ENCODE peak calls at places on chromosomes 5 and 9, in six cellular contexts. C is astrocyte, A is ovary, Y is omental fat pad, Q is H9, W is IMR-90. M is an unnamed sample.
A peak's percentile ranks its signal among the peaks of the same experiment; 100 is the strongest.

GRCh38 chr9:6557883-6558282 is 87.6 kb downstream of the GLDC start:
- DNase-seq in C (no peak), A (no peak), Y (no peak), Q (no peak), W (no peak), M (peak; percentile 45)

GRCh38 chr5:638501-639252 is 26.5 kb downstream of the CEP72 start:
- DNase-seq in C (no peak), A (peak; percentile 24), Y (no peak), Q (no peak), W (no peak), M (no peak)

GRCh38 chr5:146002491-146002890 is 66.1 kb downstream of the SH3RF2 start:
- DNase-seq in C (no peak), A (no peak), Y (no peak), Q (no peak), W (no peak), M (no peak)

GRCh38 chr9:28037968-28038367 is 464.7 kb upstream of the C9orf72 start:
- DNase-seq in C (no peak), A (no peak), Y (no peak), Q (no peak), W (no peak), M (no peak)

GRCh38 chr9:16521868-16522381 is 348.5 kb downstream of the BNC2 start:
- DNase-seq in C (peak; percentile 99), A (no peak), Y (no peak), Q (no peak), W (peak; percentile 94), M (peak; percentile 79)

GRCh38 chr5:65663804-65664521 is 39.1 kb downstream of the SHLD3 start:
- DNase-seq in C (peak; percentile 18), A (no peak), Y (no peak), Q (no peak), W (peak; percentile 18), M (peak; percentile 43)

GRCh38 chr5:137075163-137075970 is 423.8 kb downstream of the SPOCK1 start:
- DNase-seq in C (no peak), A (peak; percentile 56), Y (no peak), Q (peak; percentile 92), W (peak; percentile 9), M (peak; percentile 42)

GRCh38 chr5:112528928-112529327 is 109.9 kb upstream of the EPB41L4A start:
- DNase-seq in C (no peak), A (no peak), Y (no peak), Q (no peak), W (no peak), M (no peak)

GRCh38 chr5:139698461-139699146 is 50.5 kb downstream of the CXXC5 start:
- DNase-seq in C (peak; percentile 79), A (peak; percentile 94), Y (peak; percentile 52), Q (peak; percentile 94), W (peak; percentile 74), M (peak; percentile 71)

GRCh38 chr5:103624035-103624461 is 61.5 kb upstream of the NUDT12 start:
- DNase-seq in C (peak; percentile 72), A (no peak), Y (no peak), Q (no peak), W (peak; percentile 78), M (peak; percentile 88)

GRCh38 chr9:37511006-37511714 is 25.4 kb downstream of the POLR1E start:
- DNase-seq in C (no peak), A (no peak), Y (no peak), Q (peak; percentile 79), W (no peak), M (no peak)
- TF ChIP-seq CTCF in C (no peak), A (no peak), Y (no peak), Q (peak; percentile 60), W (peak; percentile 1), M (peak; percentile 13)

DNA sequence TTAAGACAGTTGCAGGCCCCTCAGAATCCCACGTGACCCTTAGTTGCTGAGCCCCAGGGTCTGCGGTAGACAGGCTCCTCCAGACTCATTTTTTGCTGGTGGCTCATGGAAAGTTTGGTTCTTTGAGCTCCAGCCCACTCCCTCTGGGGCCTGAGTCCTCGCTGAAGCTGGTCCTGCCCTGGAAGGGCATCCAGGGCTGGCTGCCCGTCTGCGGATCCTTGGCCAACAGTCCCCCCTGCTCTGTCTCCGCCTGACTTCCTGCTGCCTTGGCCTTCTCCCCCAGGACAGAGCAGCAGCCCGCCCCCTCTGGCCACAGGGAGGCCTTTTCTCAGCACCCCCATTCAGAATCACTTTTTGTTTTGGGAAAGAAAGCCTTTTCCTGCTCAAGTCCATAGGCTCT is 24.4 kb downstream of the SLC6A7 start:
- DNase-seq in C (peak; percentile 49), A (no peak), Y (no peak), Q (peak; percentile 43), W (peak; percentile 9), M (no peak)
- TF ChIP-seq CTCF in C (no peak), A (no peak), Y (no peak), Q (peak; percentile 26), W (no peak), M (peak; percentile 17)

DNA sequence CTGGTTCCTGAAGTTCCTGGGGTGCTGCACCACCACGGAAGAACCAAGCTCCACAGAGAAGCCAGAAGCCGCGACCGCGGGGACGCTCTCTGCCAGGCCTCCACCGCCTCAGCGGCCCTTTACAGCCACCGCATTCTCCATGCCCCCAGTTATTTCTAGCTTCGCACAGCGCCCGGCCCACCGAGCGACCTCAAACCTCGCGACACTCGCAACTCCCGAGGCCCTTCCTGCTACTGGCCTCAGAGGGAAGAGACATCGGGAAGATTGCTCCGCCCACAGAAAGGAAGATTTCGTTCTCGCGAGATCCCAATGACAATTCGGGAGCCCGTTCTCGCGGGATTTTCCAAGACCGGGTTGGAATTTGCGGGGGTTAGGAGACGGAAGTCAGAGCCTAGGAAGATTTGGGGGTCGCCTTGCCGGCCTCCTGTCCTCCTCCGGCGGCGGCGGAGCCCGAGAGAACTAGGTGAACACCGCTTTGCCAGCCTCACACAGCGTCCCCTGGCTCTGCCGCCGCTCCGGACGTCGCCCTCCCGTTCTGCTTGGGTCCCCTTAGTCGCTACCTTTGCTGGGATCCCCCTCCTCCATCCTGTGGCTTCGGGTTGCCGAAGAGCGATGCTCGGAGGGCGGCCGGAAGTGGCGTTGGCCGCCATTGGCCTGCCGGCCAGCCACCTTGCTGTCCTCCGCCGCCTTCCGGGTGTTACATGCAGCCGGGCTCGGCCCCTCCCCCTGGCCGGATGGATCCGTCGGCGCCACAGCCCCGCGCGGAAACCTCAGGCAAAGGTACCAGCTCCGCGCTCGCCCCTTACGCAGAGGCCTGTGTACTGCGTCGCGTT is at the start of gene ERCC6L2:
- DNase-seq in C (peak; percentile 95), A (peak; percentile 95), Y (peak; percentile 85), Q (peak; percentile 98), W (peak; percentile 99), M (peak; percentile 99)
- TF ChIP-seq CTCF in C (no peak), A (peak; percentile 26), Y (no peak), Q (peak; percentile 12), W (no peak), M (no peak)

GRCh38 chr5:108345541-108346171 is 36.2 kb downstream of the FBXL17 start:
- DNase-seq in C (peak; percentile 24), A (no peak), Y (no peak), Q (no peak), W (peak; percentile 67), M (peak; percentile 76)
- TF ChIP-seq CTCF in C (peak; percentile 30), A (no peak), Y (no peak), Q (peak; percentile 63), W (peak; percentile 54), M (peak; percentile 30)

DNA sequence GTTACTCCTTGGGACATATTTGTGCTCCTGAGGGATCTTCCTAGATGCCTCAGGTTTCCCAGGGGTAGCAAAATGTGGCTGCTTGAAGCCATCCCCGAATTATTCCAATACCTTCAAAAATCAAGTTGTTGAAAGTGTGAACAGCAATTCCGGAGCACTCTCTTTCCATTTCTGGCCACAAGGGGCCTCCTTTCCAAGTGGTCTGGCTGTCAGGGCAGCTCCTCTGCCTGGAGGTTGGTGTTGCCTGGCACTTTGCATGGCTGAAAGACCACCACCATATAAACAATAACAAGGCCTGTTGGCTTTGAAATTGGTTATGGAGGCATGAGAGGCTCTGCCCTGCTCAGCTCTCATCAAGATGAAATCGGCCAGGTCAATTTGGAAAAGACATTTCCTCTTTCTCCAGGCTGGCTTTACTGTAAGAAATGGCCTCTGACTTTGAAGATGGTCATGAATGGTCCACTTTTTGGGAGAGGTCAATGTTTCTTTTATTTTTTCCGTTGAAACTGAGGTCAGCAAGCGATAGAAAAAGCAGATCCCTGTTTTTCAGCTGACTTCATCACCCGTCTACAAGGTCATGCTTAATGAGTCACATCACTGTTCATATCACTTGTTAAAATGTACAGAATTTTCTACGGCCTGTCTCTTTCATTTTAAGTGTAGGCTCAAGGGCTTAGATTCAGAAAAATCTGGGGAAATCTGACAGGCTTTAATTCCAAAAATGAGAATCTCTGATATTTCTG is 481.1 kb upstream of the ZNF608 start:
- DNase-seq in C (peak; percentile 33), A (no peak), Y (no peak), Q (peak; percentile 54), W (peak; percentile 26), M (peak; percentile 41)
- TF ChIP-seq CTCF in C (peak; percentile 44), A (no peak), Y (no peak), Q (peak; percentile 71), W (peak; percentile 44), M (peak; percentile 72)

GRCh38 chr5:61362796-61363364 is 30.8 kb downstream of the ZSWIM6 start:
- DNase-seq in C (no peak), A (no peak), Y (no peak), Q (peak; percentile 32), W (peak; percentile 40), M (peak; percentile 14)

GRCh38 chr5:61354199-61354598 is 22.1 kb downstream of the ZSWIM6 start:
- DNase-seq in C (no peak), A (no peak), Y (no peak), Q (no peak), W (no peak), M (no peak)

GRCh38 chr5:61353293-61353692 is 21.2 kb downstream of the ZSWIM6 start:
- DNase-seq in C (no peak), A (no peak), Y (no peak), Q (no peak), W (no peak), M (no peak)

GRCh38 chr5:61352612-61353156 is 20.6 kb downstream of the ZSWIM6 start:
- DNase-seq in C (no peak), A (no peak), Y (no peak), Q (no peak), W (no peak), M (no peak)

DNA sequence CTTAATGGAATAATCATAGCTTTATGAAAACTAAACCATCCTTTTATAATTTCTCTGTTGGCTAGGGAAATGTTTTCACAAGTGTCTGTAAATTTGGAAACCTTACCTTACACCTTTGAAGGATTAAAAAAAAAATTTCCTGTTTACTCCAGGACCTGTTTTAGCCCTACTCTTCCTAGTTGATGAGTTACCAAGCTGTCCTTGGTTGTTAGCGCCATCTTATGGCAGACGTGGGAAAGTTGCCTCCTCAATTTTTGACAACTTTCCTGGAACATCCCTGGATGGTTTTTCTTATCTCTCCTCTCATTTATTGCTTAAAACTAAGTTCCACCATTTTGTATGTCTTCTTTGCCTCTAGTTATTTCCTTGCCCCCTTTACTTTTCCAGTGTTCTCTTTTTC is 25.7 kb downstream of the ZSWIM6 start:
- DNase-seq in C (no peak), A (no peak), Y (no peak), Q (peak; percentile 34), W (no peak), M (no peak)
- TF ChIP-seq CTCF in C (peak; percentile 37), A (no peak), Y (no peak), Q (peak; percentile 87), W (peak; percentile 33), M (peak; percentile 39)

GRCh38 chr5:95238560-95239325 is 46.2 kb downstream of the MCTP1 start:
- DNase-seq in C (peak; percentile 65), A (no peak), Y (no peak), Q (no peak), W (peak; percentile 1), M (peak; percentile 37)
- TF ChIP-seq CTCF in C (peak; percentile 27), A (no peak), Y (no peak), Q (no peak), W (no peak), M (peak; percentile 25)

GRCh38 chr9:96425500-96426169 is 7.5 kb upstream of the ZNF367 start:
- DNase-seq in C (no peak), A (no peak), Y (no peak), Q (no peak), W (no peak), M (no peak)
- TF ChIP-seq CTCF in C (no peak), A (no peak), Y (no peak), Q (no peak), W (no peak), M (no peak)

M was measured in fibroblast of pulmonary artery.